ENCODE peak calls at places on chromosomes 6 and 20, in nine cellular contexts. W is midbrain; E is naive thymus-derived CD8-positive, alpha-beta T cell; U is aorta; M is heart left ventricle; Z is stimulated activated CD4-positive, alpha-beta T cell treated with anti-CD3 and anti-CD28 coated beads, Interleukin-1b, Interleukin-23, amount 100 ng/mL, for 4 hours; J is astrocyte of the hippocampus; O is HTR-8/SVneo; Y is breast epithelium. Q is an unnamed sample.

GRCh38 chr20:3262566-3262965 is 23.6 kb upstream of the SLC4A11 start:
- DNase-seq in Z (no peak), U (no peak), W (no peak), M (no peak), O (no peak), Y (no peak), J (no peak), E (no peak), Q (no peak)

GRCh38 chr20:49603209-49603627 is 35.3 kb upstream of the PTGIS start:
- DNase-seq in U (no peak), W (no peak), J (peak), M (peak), Z (no peak), Y (no peak), E (no peak), O (peak), Q (no peak)

GRCh38 chr6:9397981-9398559 is 962.7 kb upstream of the SLC35B3 start:
- DNase-seq in Z (no peak), Y (no peak), W (no peak), J (peak), U (no peak), M (peak), O (peak), E (no peak), Q (no peak)

GRCh38 chr6:119037941-119038623 is 40.4 kb downstream of the FAM184A start:
- DNase-seq in O (no peak), Z (no peak), Y (no peak), J (no peak), U (no peak), M (no peak), E (no peak), W (no peak), Q (no peak)

GRCh38 chr6:8225113-8225512 is 122.8 kb upstream of the EEF1E1 start:
- DNase-seq in M (no peak), Z (no peak), W (no peak), O (no peak), Y (no peak), U (no peak), J (no peak), E (no peak), Q (no peak)

GRCh38 chr6:6512711-6513110 is 75.8 kb upstream of the LY86 start:
- DNase-seq in W (no peak), M (no peak), Y (no peak), O (no peak), J (no peak), U (no peak), Z (no peak), E (no peak), Q (no peak)

GRCh38 chr20:45588800-45589199 is 9.7 kb upstream of the WFDC8 start:
- DNase-seq in U (no peak), E (no peak), O (no peak), M (no peak), J (no peak), W (no peak), Z (no peak), Y (no peak), Q (no peak)

GRCh38 chr6:110831405-110831804 is 16.1 kb upstream of the CDK19 start:
- DNase-seq in M (no peak), W (no peak), Z (no peak), E (no peak), O (no peak), J (no peak), U (no peak), Y (no peak), Q (no peak)

GRCh38 chr6:87832025-87832825 is 130.2 kb upstream of the AKIRIN2 start:
- DNase-seq in E (peak), Y (no peak), W (peak), M (no peak), U (no peak), J (peak), O (peak), Z (no peak), Q (peak)

GRCh38 chr20:50982372-50982771 is 23.8 kb downstream of the MOCS3 start:
- DNase-seq in Z (no peak), W (no peak), J (peak), E (no peak), M (no peak), U (no peak), Y (peak), O (no peak), Q (peak)

GRCh38 chr6:14129572-14129971 is 12.0 kb downstream of the CD83 start:
- DNase-seq in O (peak), U (no peak), E (peak), Z (no peak), J (peak), M (peak), Y (no peak), W (peak), Q (peak)

GRCh38 chr6:34295721-34296120 is 46.9 kb upstream of the SMIM29 start:
- DNase-seq in U (no peak), Z (no peak), J (no peak), O (no peak), W (no peak), Y (no peak), M (no peak), E (no peak), Q (peak)

GRCh38 chr6:148528292-148528691 is 185.7 kb downstream of the SASH1 start:
- DNase-seq in Y (no peak), W (peak), Z (no peak), U (no peak), J (peak), E (no peak), M (no peak), O (no peak), Q (no peak)

GRCh38 chr6:34574647-34575293 is 18.6 kb upstream of the SPDEF start:
- DNase-seq in U (no peak), W (no peak), J (no peak), M (no peak), E (no peak), Y (no peak), Z (no peak), O (no peak), Q (no peak)

GRCh38 chr6:118808794-118809668 is 84.9 kb upstream of the ASF1A start:
- DNase-seq in W (no peak), E (peak), Z (no peak), U (no peak), O (no peak), J (no peak), Y (no peak), M (no peak), Q (no peak)

GRCh38 chr20:41049451-41049850 is 20.8 kb downstream of the TOP1 start:
- DNase-seq in O (no peak), E (no peak), Z (no peak), Y (no peak), W (no peak), U (no peak), M (no peak), J (no peak), Q (no peak)

GRCh38 chr6:132715204-132715603 is 1.3 kb upstream of the VNN1 start:
- DNase-seq in E (no peak), U (peak), W (peak), Z (no peak), M (peak), O (peak), Y (no peak), J (peak), Q (peak)

GRCh38 chr20:47993035-47993755 is 207.9 kb upstream of the SULF2 start:
- DNase-seq in Y (no peak), J (no peak), W (no peak), Z (no peak), M (no peak), E (no peak), O (no peak), U (no peak), Q (no peak)

GRCh38 chr6:45477785-45478184 is 100.1 kb upstream of the SUPT3H start:
- DNase-seq in Z (no peak), Y (no peak), J (no peak), U (no peak), W (no peak), E (no peak), O (no peak), M (no peak), Q (no peak)

GRCh38 chr6:125846292-125847024 is 55.7 kb downstream of the NCOA7 start:
- DNase-seq in O (no peak), Z (no peak), U (no peak), W (no peak), E (no peak), J (no peak), Y (no peak), M (no peak), Q (no peak)